ENCODE peak calls at places on chromosomes 3 and 15, in six cellular contexts. I, E, G, X, T and O are unnamed samples.

GRCh38 chr15:37096878-37097568 is 3.3 kb downstream of the MEIS2 start:
- DNase-seq in I (no peak), E (no peak), G (no peak), X (no peak), T (no peak), O (no peak)

GRCh38 chr3:142890592-142890991 is 1.7 kb upstream of the PCOLCE2 start:
- DNase-seq in I (no peak), E (no peak), G (no peak), X (no peak), T (no peak), O (no peak)

GRCh38 chr15:49742381-49742780 is 121.5 kb downstream of the DTWD1 start:
- DNase-seq in I (peak), E (no peak), G (no peak), X (peak), T (no peak), O (no peak)

GRCh38 chr3:49872801-49873281 is 3.1 kb upstream of the CAMKV start:
- DNase-seq in I (no peak), E (no peak), G (no peak), X (no peak), T (no peak), O (no peak)

GRCh38 chr3:46129588-46130272 is 78.4 kb downstream of the CCR1 start:
- DNase-seq in I (no peak), E (no peak), G (no peak), X (no peak), T (no peak), O (no peak)

GRCh38 chr3:191005790-191006189 is 143.3 kb upstream of the GMNC start:
- DNase-seq in I (no peak), E (peak), G (no peak), X (no peak), T (no peak), O (peak)

GRCh38 chr3:129063841-129064482 is 3.4 kb downstream of the GP9 start:
- DNase-seq in I (no peak), E (no peak), G (peak), X (no peak), T (no peak), O (no peak)

GRCh38 chr15:63939531-63940130 is 105.9 kb upstream of the HERC1 start:
- DNase-seq in I (peak), E (no peak), G (no peak), X (peak), T (no peak), O (peak)

GRCh38 chr3:128432898-128433629 is 33.6 kb downstream of the DNAJB8 start:
- DNase-seq in I (no peak), E (no peak), G (no peak), X (peak), T (no peak), O (no peak)

DNA sequence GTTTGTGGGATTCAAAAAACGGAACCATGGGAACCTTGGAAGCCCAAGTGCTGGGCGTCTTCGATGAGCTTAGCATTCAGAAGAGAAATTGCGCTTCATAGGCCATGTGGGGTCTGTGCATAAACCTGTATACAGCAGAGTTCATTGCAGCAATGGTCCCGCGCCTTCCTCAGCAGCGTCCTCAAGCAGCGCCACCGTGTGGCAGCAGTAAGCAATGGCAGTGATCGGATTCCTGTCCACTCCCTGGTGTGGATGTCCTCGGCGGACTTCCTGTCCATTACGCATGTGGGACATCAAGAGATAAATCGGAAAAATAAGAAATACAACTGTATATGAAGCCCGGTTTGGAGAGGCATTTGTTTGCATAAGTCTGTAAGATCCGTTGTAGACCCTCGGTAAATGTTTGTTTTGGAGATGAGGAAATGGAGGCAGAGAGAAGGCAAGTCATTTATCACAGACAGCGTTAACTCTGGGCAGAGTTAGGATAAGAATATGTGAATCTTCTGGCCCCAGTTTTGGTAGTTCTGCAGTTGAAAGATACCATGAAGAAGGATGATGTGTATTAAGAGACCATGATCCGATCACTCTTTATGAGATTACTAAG is 57.7 kb downstream of the CNTN4 start:
- DNase-seq in I (no peak), E (peak), G (no peak), X (peak), T (no peak), O (peak)
- TF ChIP-seq CTCF in I (peak), E (peak), G (peak), X (no peak), T (no peak), O (peak)

GRCh38 chr3:15989419-15989818 is 185.1 kb upstream of the GALNT15 start:
- DNase-seq in I (no peak), E (no peak), G (no peak), X (no peak), T (no peak), O (no peak)
- TF ChIP-seq CTCF in I (peak), E (no peak), G (peak), X (no peak), T (no peak), O (no peak)

GRCh38 chr15:75544273-75544862 is 34.7 kb downstream of the PTPN9 start:
- DNase-seq in I (no peak), E (no peak), G (no peak), X (no peak), T (no peak), O (no peak)

GRCh38 chr15:75542386-75542797 is 36.7 kb downstream of the PTPN9 start:
- DNase-seq in I (no peak), E (no peak), G (no peak), X (no peak), T (no peak), O (no peak)

GRCh38 chr15:75545066-75545465 is 34.0 kb downstream of the PTPN9 start:
- DNase-seq in I (no peak), E (no peak), G (no peak), X (no peak), T (no peak), O (no peak)
- TF ChIP-seq CTCF in I (no peak), E (no peak), G (no peak), X (no peak), T (no peak), O (no peak)

GRCh38 chr3:148379763-148380162 is 317.9 kb upstream of the AGTR1 start:
- DNase-seq in I (no peak), E (peak), G (peak), X (no peak), T (no peak), O (peak)
- TF ChIP-seq CTCF in I (peak), E (peak), G (peak), X (peak), T (no peak), O (peak)

GRCh38 chr15:73564255-73564654 is 68.9 kb downstream of the NPTN start:
- DNase-seq in I (no peak), E (no peak), G (peak), X (no peak), T (no peak), O (no peak)
- TF ChIP-seq CTCF in I (no peak), E (no peak), G (no peak), X (no peak), T (no peak), O (no peak)

DNA sequence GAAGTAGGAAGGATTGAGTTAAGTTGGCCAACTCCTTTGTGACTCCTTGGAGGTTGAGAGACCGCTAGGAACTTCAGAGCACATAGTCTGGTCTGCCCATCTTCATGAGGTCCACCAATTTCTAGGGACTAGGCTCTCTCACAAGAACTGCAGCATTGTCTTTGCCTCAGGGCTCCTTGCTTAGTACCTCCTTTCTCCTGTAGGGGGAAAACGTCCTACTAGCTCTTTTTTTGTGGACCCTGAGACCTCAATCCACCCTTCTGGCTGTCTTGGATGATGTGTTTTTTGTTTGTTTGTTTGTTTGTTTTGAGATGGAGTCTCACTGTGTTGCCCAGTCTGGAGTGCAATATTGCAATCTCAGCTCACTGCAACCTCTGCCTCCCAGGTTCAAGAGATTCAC is 21.6 kb downstream of the REC114 start:
- DNase-seq in I (no peak), E (no peak), G (no peak), X (no peak), T (no peak), O (no peak)
- TF ChIP-seq CTCF in I (peak), E (no peak), G (peak), X (no peak), T (no peak), O (no peak)